ENCODE peak calls at places on chromosome 22, in eight cellular contexts. C is LoVo, V is HTR-8/SVneo, J is GDM1, K is substantia nigra, B is NCI-H2081, M is PC-3, E is brain microvascular endothelial cell. T is an unnamed sample.

GRCh38 chr22:24430431-24431308 is 3.3 kb downstream of the ADORA2A start:
- DNase-seq in C (no peak), V (no peak), J (no peak), K (no peak), B (no peak), M (no peak), E (no peak), T (no peak)

GRCh38 chr22:31952459-31952858 is 8.1 kb downstream of the YWHAH start:
- DNase-seq in C (peak), V (no peak), J (no peak), K (no peak), B (no peak), M (peak), E (peak), T (no peak)

GRCh38 chr22:39123811-39124668 is 27.0 kb downstream of the APOBEC3H start:
- DNase-seq in C (no peak), V (no peak), J (no peak), K (no peak), B (no peak), M (no peak), E (no peak), T (no peak)

GRCh38 chr22:24244144-24244787 is 616 bp downstream of the GGT5 start:
- DNase-seq in C (no peak), V (no peak), J (no peak), K (no peak), B (no peak), M (no peak), E (peak), T (no peak)

GRCh38 chr22:40797427-40797826 is 21.7 kb downstream of the SLC25A17 start:
- DNase-seq in C (no peak), V (no peak), J (no peak), K (no peak), B (no peak), M (peak), E (no peak), T (no peak)

GRCh38 chr22:45502215-45503070 is at the start of gene FBLN1:
- DNase-seq in C (no peak), V (peak), J (no peak), K (no peak), B (no peak), M (peak), E (no peak), T (no peak)

GRCh38 chr22:19823638-19824196 is 31.0 kb downstream of the GNB1L start:
- DNase-seq in C (no peak), V (no peak), J (no peak), K (no peak), B (no peak), M (no peak), E (no peak), T (no peak)

GRCh38 chr22:40364431-40364830 is 6.0 kb upstream of the SGSM3 start:
- DNase-seq in C (no peak), V (no peak), J (no peak), K (no peak), B (no peak), M (no peak), E (no peak), T (no peak)

GRCh38 chr22:37818397-37819099 is 4.6 kb upstream of the GALR3 start:
- DNase-seq in C (no peak), V (no peak), J (no peak), K (peak), B (no peak), M (no peak), E (peak), T (no peak)

GRCh38 chr22:45869448-45869847 is 107.5 kb downstream of the WNT7B start:
- DNase-seq in C (no peak), V (no peak), J (no peak), K (no peak), B (no peak), M (no peak), E (no peak), T (no peak)

GRCh38 chr22:39724857-39725256 is 154.3 kb downstream of the CACNA1I start:
- DNase-seq in C (no peak), V (no peak), J (no peak), K (no peak), B (no peak), M (no peak), E (no peak), T (no peak)

GRCh38 chr22:34645375-34645774 is 420.6 kb upstream of the ISX start:
- DNase-seq in C (no peak), V (no peak), J (no peak), K (no peak), B (no peak), M (no peak), E (no peak), T (no peak)

GRCh38 chr22:41512421-41513194 is 31.7 kb downstream of the POLR3H start:
- DNase-seq in C (no peak), V (peak), J (no peak), K (no peak), B (no peak), M (peak), E (peak), T (no peak)

GRCh38 chr22:47168900-47169800 is 406.7 kb downstream of the TBC1D22A start:
- DNase-seq in C (no peak), V (peak), J (no peak), K (no peak), B (no peak), M (peak), E (no peak), T (no peak)

GRCh38 chr22:32490279-32490678 is 15.7 kb downstream of the FBXO7 start:
- DNase-seq in C (no peak), V (no peak), J (no peak), K (no peak), B (no peak), M (no peak), E (no peak), T (no peak)

GRCh38 chr22:33969052-33969451 is 48.8 kb upstream of the LARGE1 start:
- DNase-seq in C (peak), V (no peak), J (no peak), K (no peak), B (no peak), M (peak), E (no peak), T (no peak)

GRCh38 chr22:45006101-45006872 is 3.5 kb downstream of the PHF21B start:
- DNase-seq in C (no peak), V (no peak), J (no peak), K (no peak), B (no peak), M (no peak), E (no peak), T (peak)

GRCh38 chr22:45263790-45264269 is 20.9 kb upstream of the UPK3A start:
- DNase-seq in C (no peak), V (peak), J (no peak), K (peak), B (no peak), M (no peak), E (peak), T (no peak)

GRCh38 chr22:23804781-23805291 is 18.1 kb downstream of the SMARCB1 start:
- DNase-seq in C (no peak), V (no peak), J (no peak), K (no peak), B (no peak), M (no peak), E (no peak), T (no peak)

GRCh38 chr22:23898006-23898974 is 4.1 kb downstream of the MIF start:
- DNase-seq in C (no peak), V (no peak), J (no peak), K (no peak), B (no peak), M (no peak), E (no peak), T (no peak)

GRCh38 chr22:39177791-39178190 is 25.3 kb upstream of the CBX7 start:
- DNase-seq in C (no peak), V (no peak), J (no peak), K (no peak), B (no peak), M (no peak), E (no peak), T (no peak)

T was measured in amygdala.